ENCODE peak calls at places on chromosomes 13 and 19, in five cellular contexts. E, H, G, S and D are unnamed samples.

GRCh38 chr13:49400755-49401659 is 42.9 kb downstream of the CAB39L start:
- DNase-seq in H (peak; percentile 22), E (no peak), G (peak; percentile 33), S (peak; percentile 45), D (no peak)

GRCh38 chr13:95677564-95678386 is 836 bp downstream of the DNAJC3 start:
- DNase-seq in H (peak; percentile 57), G (peak; percentile 65), S (peak; percentile 39), E (peak; percentile 83), D (no peak)

GRCh38 chr13:72399351-72399750 is 328.1 kb downstream of the MZT1 start:
- DNase-seq in S (no peak), G (no peak), E (no peak), H (no peak), D (no peak)

GRCh38 chr13:32150239-32150638 is 118.7 kb downstream of the FRY start:
- DNase-seq in S (peak; percentile 29), H (no peak), E (no peak), G (no peak), D (no peak)

GRCh38 chr13:110486061-110486780 is 75.3 kb downstream of the RAB20 start:
- DNase-seq in H (peak; percentile 33), E (no peak), G (no peak), S (no peak), D (no peak)

GRCh38 chr13:34748078-34748477 is 194.0 kb upstream of the NBEA start:
- DNase-seq in H (no peak), G (peak; percentile 39), E (no peak), S (peak; percentile 92), D (no peak)

GRCh38 chr19:16527971-16528521 is 14.2 kb downstream of the CHERP start:
- DNase-seq in H (peak; percentile 36), E (peak; percentile 93), G (no peak), S (no peak), D (peak; percentile 84)

GRCh38 chr13:71663431-71663830 is 203.6 kb downstream of the DACH1 start:
- DNase-seq in E (no peak), H (no peak), S (peak; percentile 61), G (no peak), D (no peak)

GRCh38 chr13:49374585-49375290 is 69.1 kb downstream of the CAB39L start:
- DNase-seq in G (no peak), E (peak; percentile 73), H (no peak), S (peak; percentile 89), D (no peak)

GRCh38 chr19:55259540-55260210 is 858 bp upstream of the PPP6R1 start:
- DNase-seq in S (no peak), G (no peak), E (no peak), H (no peak), D (no peak)

GRCh38 chr19:3458595-3459284 is 21.6 kb downstream of the SMIM24 start:
- DNase-seq in G (no peak), H (peak; percentile 66), E (peak; percentile 96), S (peak; percentile 71), D (peak; percentile 88)

GRCh38 chr19:17765069-17765618 is 13.9 kb downstream of the FCHO1 start:
- DNase-seq in H (no peak), E (peak; percentile 70), S (no peak), G (peak; percentile 63), D (no peak)

GRCh38 chr19:35478794-35479193 is 11.5 kb downstream of the KRTDAP start:
- DNase-seq in S (no peak), G (no peak), H (no peak), E (no peak), D (no peak)

GRCh38 chr19:52961981-52962380 is 700 bp downstream of the ZNF816 start:
- DNase-seq in G (no peak), H (peak; percentile 12), S (no peak), E (no peak), D (peak; percentile 5)

GRCh38 chr19:7356899-7357627 is 8.3 kb downstream of the ARHGEF18 start:
- DNase-seq in E (no peak), G (no peak), S (no peak), H (no peak), D (no peak)

GRCh38 chr13:107271226-107271625 is 703.3 kb upstream of the ARGLU1 start:
- DNase-seq in E (no peak), H (peak; percentile 76), G (no peak), S (peak; percentile 74), D (peak; percentile 35)

GRCh38 chr13:107266657-107267056 is 698.7 kb upstream of the ARGLU1 start:
- DNase-seq in S (no peak), E (no peak), H (no peak), G (no peak), D (no peak)
- H3K36me3 ChIP-seq in S (no peaks in the 10 kb centered on the region), E (no peaks in the 10 kb centered on the region), H (no peaks in the 10 kb centered on the region), G (no peaks in the 10 kb centered on the region), D (no peaks in the 10 kb centered on the region)

DNA sequence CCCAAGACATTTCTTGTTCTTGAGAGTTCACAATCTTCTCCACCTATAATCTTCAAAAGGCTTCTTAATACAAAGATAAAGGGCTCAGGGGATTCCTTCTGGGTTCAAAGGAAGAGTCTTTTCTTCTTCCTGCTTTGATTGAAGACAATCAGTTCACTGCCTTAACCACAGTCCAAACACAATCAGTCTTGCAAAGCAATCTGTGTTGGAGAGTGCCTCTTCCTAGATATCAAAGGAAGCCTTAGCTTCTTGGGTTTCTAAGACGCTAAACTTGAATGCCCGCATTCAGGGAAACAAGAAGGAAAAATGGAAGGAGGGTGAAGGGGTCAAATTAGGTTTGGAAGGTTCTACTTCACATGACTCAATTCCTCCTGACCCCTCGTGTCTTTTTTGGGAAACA is 27.2 kb downstream of the RANBP3 start:
- DNase-seq in S (no peak), H (peak; percentile 69), E (no peak), G (no peak), D (no peak)
- H3K4me3 ChIP-seq in S (no peak overlapping the region), H (peak overlapping the region; percentile 33), E (no peak overlapping the region), G (no peak overlapping the region), D (no peak overlapping the region)

GRCh38 chr19:49420227-49420626 is 3.0 kb downstream of the PTH2 start:
- DNase-seq in E (peak; percentile 23), S (no peak), H (no peak), G (no peak), D (no peak)

GRCh38 chr19:49419173-49419572 is 4.1 kb downstream of the PTH2 start:
- DNase-seq in G (no peak), S (no peak), E (peak; percentile 56), H (no peak), D (no peak)

GRCh38 chr19:49422407-49423277 is 599 bp downstream of the PTH2 start:
- DNase-seq in G (no peak), S (peak; percentile 30), E (peak; percentile 84), H (peak; percentile 92), D (peak; percentile 92)

GRCh38 chr19:49421878-49422202 is 1.4 kb downstream of the PTH2 start:
- DNase-seq in H (no peak), E (peak; percentile 73), G (no peak), S (no peak), D (peak; percentile 26)

GRCh38 chr19:49421039-49421877 is 2.0 kb downstream of the PTH2 start:
- DNase-seq in G (peak; percentile 72), E (peak; percentile 97), H (peak; percentile 98), S (peak; percentile 44), D (peak; percentile 99)
- H3K27me3 ChIP-seq in G (peaks cover 9% of the 10 kb centered on the region), E (peaks cover 87% of the 10 kb centered on the region), H (peaks cover 78% of the 10 kb centered on the region), S (peaks cover 75% of the 10 kb centered on the region), D (peaks cover 58% of the 10 kb centered on the region)

DNA sequence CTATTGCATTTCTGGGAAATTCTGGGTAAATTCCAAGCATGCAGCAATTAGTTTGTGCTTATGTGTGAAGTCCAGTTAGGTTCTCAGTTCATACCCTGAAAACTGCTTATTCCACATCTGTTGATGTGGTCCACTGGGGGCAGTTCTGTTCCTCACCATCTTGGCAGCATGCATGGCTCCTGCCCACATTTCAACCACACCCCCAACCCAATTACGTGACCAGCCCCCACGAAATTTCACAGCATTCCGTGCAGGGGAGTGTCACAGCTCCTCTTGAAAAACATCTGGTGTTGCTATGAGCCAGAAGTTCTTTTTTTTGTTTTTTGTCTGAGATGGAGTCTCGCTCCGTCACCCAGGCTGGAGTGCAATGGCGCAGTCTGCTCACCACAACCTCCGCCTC is 9.1 kb upstream of the ERVK3-1 start:
- DNase-seq in E (no peak), G (no peak), H (no peak), S (no peak), D (no peak)
- H3K36me3 ChIP-seq in E (peaks cover 70% of the 10 kb centered on the region), G (peaks cover 38% of the 10 kb centered on the region), H (peaks cover 12% of the 10 kb centered on the region), S (peaks cover 21% of the 10 kb centered on the region), D (peaks cover 42% of the 10 kb centered on the region)

GRCh38 chr19:50046649-50047503 is 21.1 kb downstream of the ZNF473 start:
- DNase-seq in S (no peak), E (no peak), G (peak; percentile 62), H (no peak), D (peak; percentile 70)
- H3K4me3 ChIP-seq in S (no peak overlapping the region), E (no peak overlapping the region), G (no peak overlapping the region), H (no peak overlapping the region), D (no peak overlapping the region)

GRCh38 chr13:112969692-112970338 is 801 bp downstream of the MCF2L start:
- DNase-seq in H (no peak), G (no peak), S (no peak), E (peak; percentile 56), D (peak; percentile 75)
- H3K27me3 ChIP-seq in H (peaks cover 39% of the 10 kb centered on the region), G (no peaks in the 10 kb centered on the region), S (peaks cover 33% of the 10 kb centered on the region), E (peaks cover 50% of the 10 kb centered on the region), D (no peaks in the 10 kb centered on the region)

GRCh38 chr19:46353730-46354528 is 7.0 kb downstream of the PPP5C start:
- DNase-seq in S (no peak), E (no peak), H (no peak), G (no peak), D (no peak)

GRCh38 chr19:46350029-46350757 is 3.3 kb downstream of the PPP5C start:
- DNase-seq in E (no peak), H (no peak), G (no peak), S (no peak), D (no peak)

GRCh38 chr19:46350758-46351159 is 3.9 kb downstream of the PPP5C start:
- DNase-seq in H (no peak), S (no peak), E (peak; percentile 43), G (no peak), D (no peak)

GRCh38 chr19:46349311-46349993 is 2.6 kb downstream of the PPP5C start:
- DNase-seq in H (no peak), S (no peak), E (peak; percentile 76), G (no peak), D (no peak)

DNA sequence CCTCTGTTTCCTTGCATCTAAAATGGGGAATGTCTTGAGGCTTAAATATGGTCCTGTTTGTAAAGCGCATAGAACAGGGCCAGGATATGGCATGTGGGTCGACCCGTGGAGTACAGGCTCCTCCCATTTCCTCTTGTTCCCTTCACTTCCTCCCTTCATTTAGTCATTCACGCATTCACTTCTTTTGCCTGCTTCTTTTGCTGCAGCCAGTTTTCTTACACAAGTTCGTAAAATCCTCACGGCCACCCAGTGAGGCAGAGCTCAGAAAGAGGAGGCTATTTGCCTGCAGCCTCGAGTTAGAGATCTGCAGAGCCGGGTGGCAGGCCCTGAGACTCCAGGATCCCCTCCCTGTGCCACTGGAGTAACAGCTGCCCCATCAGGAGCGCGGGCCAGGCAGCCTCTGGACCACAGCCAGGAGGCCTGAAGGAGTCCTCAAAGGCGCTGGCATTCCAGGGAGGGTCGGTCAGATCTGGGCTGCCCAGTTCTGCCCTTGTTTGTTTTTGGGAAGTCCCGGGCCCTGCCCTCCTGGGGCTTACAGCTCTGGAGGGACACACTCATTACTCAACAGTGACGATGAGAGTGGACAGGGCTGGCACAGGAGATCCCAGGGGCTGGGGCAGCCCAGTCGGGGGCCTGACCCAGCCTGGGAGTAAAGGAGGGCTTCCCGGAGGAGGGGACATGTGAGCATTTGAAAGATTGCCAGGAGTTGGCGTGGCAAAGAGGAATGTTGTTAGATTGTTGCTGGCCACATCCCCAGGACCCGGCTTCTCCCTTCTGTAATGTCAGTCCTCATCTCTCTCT is 4.6 kb downstream of the PPP5C start:
- DNase-seq in E (peak; percentile 96), H (no peak), S (peak; percentile 59), G (peak; percentile 83), D (no peak)
- H3K36me3 ChIP-seq in E (peaks cover 23% of the 10 kb centered on the region), H (no peaks in the 10 kb centered on the region), S (peaks cover 23% of the 10 kb centered on the region), G (no peaks in the 10 kb centered on the region), D (peaks cover 14% of the 10 kb centered on the region)